ENCODE peak calls at places on chromosomes 1 and 21, in eight cellular contexts. G is HFFc6, Q is heart right ventricle, V is uterus, O is K562, Y is foreskin fibroblast, I is MM.1S, D is H1. U is an unnamed sample.

GRCh38 chr21:14690886-14691285 is 144.8 kb upstream of the SAMSN1 start:
- DNase-seq in G (no peak), Q (no peak), V (no peak), O (no peak), Y (no peak), I (no peak), D (no peak), U (no peak)

GRCh38 chr1:15849775-15850449 is 2.4 kb downstream of the SPEN start:
- DNase-seq in G (peak; percentile 47), Q (no peak), V (peak; percentile 63), O (peak; percentile 35), Y (peak; percentile 61), I (peak; percentile 42), D (peak; percentile 64), U (peak; percentile 45)

GRCh38 chr1:45526135-45526644 is 4.5 kb upstream of the PRDX1 start:
- DNase-seq in G (no peak), Q (no peak), V (no peak), O (no peak), Y (no peak), I (no peak), D (no peak), U (no peak)

GRCh38 chr21:20618878-20619277 is 379.3 kb upstream of the NCAM2 start:
- DNase-seq in G (no peak), Q (no peak), V (no peak), O (no peak), Y (no peak), I (peak; percentile 37), D (no peak), U (peak; percentile 2)

GRCh38 chr1:106498238-106498637 is 558.2 kb upstream of the PRMT6 start:
- DNase-seq in G (no peak), Q (no peak), V (no peak), O (no peak), Y (peak; percentile 5), I (no peak), D (no peak), U (no peak)

GRCh38 chr21:30408782-30409494 is 13.1 kb downstream of the KRTAP13-1 start:
- DNase-seq in G (no peak), Q (peak; percentile 17), V (no peak), O (peak; percentile 9), Y (peak; percentile 52), I (peak; percentile 68), D (peak; percentile 74), U (no peak)

GRCh38 chr1:202642619-202643291 is 67.5 kb downstream of the SYT2 start:
- DNase-seq in G (no peak), Q (no peak), V (no peak), O (no peak), Y (no peak), I (no peak), D (peak; percentile 67), U (no peak)

GRCh38 chr1:23428136-23428905 is 3.8 kb upstream of the TCEA3 start:
- DNase-seq in G (no peak), Q (no peak), V (no peak), O (no peak), Y (no peak), I (no peak), D (no peak), U (no peak)

GRCh38 chr1:172547071-172547470 is 14.1 kb downstream of the SUCO start:
- DNase-seq in G (peak; percentile 40), Q (no peak), V (no peak), O (no peak), Y (peak; percentile 36), I (no peak), D (no peak), U (no peak)

GRCh38 chr1:53455592-53455991 is 3.6 kb upstream of the DMRTB1 start:
- DNase-seq in G (no peak), Q (no peak), V (no peak), O (no peak), Y (no peak), I (no peak), D (no peak), U (no peak)

GRCh38 chr1:32733573-32734321 is 31.2 kb upstream of the SYNC start:
- DNase-seq in G (no peak), Q (no peak), V (no peak), O (peak; percentile 69), Y (peak; percentile 44), I (no peak), D (no peak), U (no peak)

GRCh38 chr1:38194486-38194885 is 147.9 kb upstream of the POU3F1 start:
- DNase-seq in G (no peak), Q (no peak), V (no peak), O (no peak), Y (no peak), I (no peak), D (no peak), U (no peak)

GRCh38 chr21:40120944-40121575 is 253.8 kb downstream of the PCP4 start:
- DNase-seq in G (peak; percentile 4), Q (no peak), V (no peak), O (peak; percentile 32), Y (peak; percentile 15), I (peak; percentile 58), D (no peak), U (peak; percentile 2)

DNA sequence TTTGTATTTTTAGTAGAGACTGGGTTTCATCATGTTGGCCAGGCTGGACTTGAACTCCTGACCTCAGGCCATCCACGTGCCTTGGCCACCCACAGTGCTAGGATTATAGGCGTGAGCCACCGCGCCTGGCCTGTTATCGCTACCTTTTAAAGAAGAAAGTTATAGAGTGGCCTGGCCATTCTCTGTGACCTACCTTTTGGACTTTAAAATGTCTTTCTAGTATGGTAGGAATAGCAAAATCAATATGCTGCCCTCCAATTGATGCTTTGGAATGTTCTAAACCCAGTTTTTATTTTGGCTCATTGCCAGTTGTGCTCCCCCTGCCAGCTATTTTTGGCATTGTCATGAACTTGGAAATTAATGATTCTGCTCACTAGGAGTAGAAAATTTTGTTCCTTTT is 19.9 kb downstream of the HIPK1 start:
- DNase-seq in G (no peak), Q (no peak), V (no peak), O (peak; percentile 67), Y (peak; percentile 17), I (no peak), D (no peak), U (no peak)
- TF ChIP-seq CTCF in G (peak; percentile 81), Q (peak; percentile 18), V (no peak), O (peak; percentile 57), Y (peak; percentile 28), I (no peak), D (no peak), U (peak; percentile 52)

GRCh38 chr21:44363278-44363677 is 9.9 kb downstream of the TRPM2 start:
- DNase-seq in G (no peak), Q (no peak), V (no peak), O (no peak), Y (no peak), I (no peak), D (no peak), U (no peak)

GRCh38 chr21:44356636-44357035 is 3.2 kb downstream of the TRPM2 start:
- DNase-seq in G (no peak), Q (no peak), V (no peak), O (no peak), Y (no peak), I (no peak), D (no peak), U (no peak)

GRCh38 chr21:44357064-44357837 is 3.8 kb downstream of the TRPM2 start:
- DNase-seq in G (no peak), Q (no peak), V (no peak), O (no peak), Y (no peak), I (no peak), D (no peak), U (no peak)

GRCh38 chr21:44364151-44365053 is 11.0 kb downstream of the TRPM2 start:
- DNase-seq in G (no peak), Q (no peak), V (peak; percentile 6), O (no peak), Y (no peak), I (no peak), D (no peak), U (no peak)

DNA sequence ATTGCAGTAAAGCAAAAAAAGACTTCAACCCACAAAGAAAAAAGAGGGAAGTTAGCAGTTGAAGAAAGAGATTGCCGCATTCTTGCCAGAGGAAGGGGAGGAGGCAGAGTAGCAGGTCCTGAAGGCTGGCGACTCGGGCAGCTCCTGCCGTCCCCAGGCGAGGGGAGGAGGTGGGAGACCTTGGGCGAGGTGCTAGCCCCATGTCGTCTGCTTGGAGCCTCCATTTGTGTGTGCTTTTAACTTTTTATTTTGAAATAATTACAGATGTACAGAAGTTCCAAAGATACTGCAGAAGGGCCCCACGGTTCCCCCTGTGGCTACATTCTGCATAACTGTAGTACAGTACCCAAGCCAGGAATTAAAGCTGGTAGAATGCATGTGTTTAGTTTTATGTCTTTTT is 6.8 kb downstream of the TRPM2 start:
- DNase-seq in G (no peak), Q (no peak), V (no peak), O (no peak), Y (no peak), I (no peak), D (no peak), U (no peak)
- TF ChIP-seq CTCF in G (peak; percentile 31), Q (no peak), V (no peak), O (no peak), Y (no peak), I (peak; percentile 10), D (no peak), U (peak; percentile 10)

DNA sequence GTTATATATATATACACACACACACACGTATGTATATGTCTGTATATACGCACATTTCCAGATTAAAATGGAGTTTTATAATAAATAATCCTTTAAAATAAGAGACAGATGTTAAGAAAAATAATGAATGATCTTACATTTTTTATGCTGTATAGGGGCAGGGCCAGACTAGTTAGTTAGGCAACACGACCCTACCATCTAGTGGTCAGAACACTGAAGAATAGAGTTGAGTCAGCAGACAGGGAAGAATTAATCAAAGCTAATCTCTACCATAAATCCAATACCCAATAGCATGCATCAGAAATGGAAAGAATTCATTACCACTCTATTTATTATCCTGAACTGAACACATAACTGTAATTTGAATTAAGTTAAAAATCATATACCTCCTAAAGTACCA is 156.7 kb downstream of the BRINP3 start:
- DNase-seq in G (no peak), Q (no peak), V (no peak), O (no peak), Y (peak; percentile 77), I (no peak), D (no peak), U (peak; percentile 29)
- TF ChIP-seq CTCF in G (no peak), Q (no peak), V (no peak), O (no peak), Y (no peak), I (no peak), D (no peak), U (peak; percentile 59)

DNA sequence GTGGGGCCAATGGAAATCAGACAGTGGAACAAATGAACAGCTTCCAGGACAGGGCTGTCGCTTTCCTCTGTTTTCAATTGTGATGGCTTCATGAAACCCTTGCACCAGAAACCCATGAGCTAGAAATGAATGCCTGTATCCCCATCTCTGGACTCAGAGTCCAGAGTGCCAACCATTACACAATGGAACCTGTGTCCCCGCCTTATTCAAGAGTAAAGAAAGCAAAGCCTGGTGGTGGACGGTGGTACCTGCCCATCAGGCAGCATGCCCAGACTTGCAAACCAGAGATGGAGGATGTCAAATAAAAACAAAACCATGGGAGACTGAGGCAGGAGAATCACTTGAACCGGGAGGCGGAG is 4.4 kb upstream of the CAPN2 start:
- DNase-seq in G (no peak), Q (no peak), V (no peak), O (no peak), Y (no peak), I (no peak), D (no peak), U (no peak)
- TF ChIP-seq CTCF in G (peak; percentile 60), Q (no peak), V (no peak), O (no peak), Y (no peak), I (no peak), D (no peak), U (peak; percentile 36)

GRCh38 chr1:226438007-226438406 is 30.1 kb upstream of the PARP1 start:
- DNase-seq in G (peak; percentile 13), Q (no peak), V (no peak), O (peak; percentile 35), Y (no peak), I (peak; percentile 16), D (no peak), U (no peak)
- TF ChIP-seq CTCF in G (peak; percentile 58), Q (no peak), V (no peak), O (peak; percentile 16), Y (no peak), I (peak; percentile 38), D (no peak), U (peak; percentile 31)

U was measured in retinal pigment epithelial cell.